ENCODE peak calls at places on chromosome 11, in nine cellular contexts. A, F, V, L, R, J, G, H and S are unnamed samples.

GRCh38 chr11:35180311-35181233 is 41.6 kb downstream of the CD44 start:
- DNase-seq in A (no peak), F (peak; percentile 55), V (no peak), L (no peak), R (peak; percentile 53), J (no peak), G (no peak), H (no peak), S (no peak)

GRCh38 chr11:65594991-65595920 is at the start of gene KCNK7:
- DNase-seq in A (no peak), F (no peak), V (peak; percentile 47), L (no peak), R (no peak), J (no peak), G (no peak), H (no peak), S (peak; percentile 51)

GRCh38 chr11:18010977-18011586 is 1.8 kb downstream of the SERGEF start:
- DNase-seq in A (peak; percentile 6), F (no peak), V (no peak), L (no peak), R (no peak), J (no peak), G (no peak), H (no peak), S (no peak)

GRCh38 chr11:29321293-29322132 is 695.3 kb downstream of the KCNA4 start:
- DNase-seq in A (no peak), F (peak; percentile 94), V (peak; percentile 36), L (peak; percentile 83), R (peak; percentile 58), J (peak; percentile 83), G (no peak), H (no peak), S (no peak)

GRCh38 chr11:2482745-2483144 is 37.9 kb downstream of the KCNQ1 start:
- DNase-seq in A (no peak), F (no peak), V (no peak), L (no peak), R (no peak), J (no peak), G (no peak), H (no peak), S (no peak)

GRCh38 chr11:118618991-118619375 is 11.6 kb downstream of the PHLDB1 start:
- DNase-seq in A (no peak), F (peak; percentile 78), V (peak; percentile 91), L (no peak), R (peak; percentile 87), J (peak; percentile 30), G (no peak), H (no peak), S (no peak)

GRCh38 chr11:31995525-31996123 is 95.2 kb upstream of the RCN1 start:
- DNase-seq in A (no peak), F (peak; percentile 19), V (peak; percentile 13), L (no peak), R (no peak), J (no peak), G (no peak), H (no peak), S (no peak)

GRCh38 chr11:26263769-26264168 is 68.2 kb upstream of the ANO3 start:
- DNase-seq in A (no peak), F (no peak), V (no peak), L (no peak), R (no peak), J (no peak), G (no peak), H (no peak), S (no peak)

GRCh38 chr11:60280412-60280811 is at the start of gene MS4A4A:
- DNase-seq in A (no peak), F (no peak), V (no peak), L (no peak), R (no peak), J (no peak), G (no peak), H (no peak), S (no peak)

GRCh38 chr11:125433454-125434121 is 62.5 kb downstream of the FEZ1 start:
- DNase-seq in A (peak; percentile 25), F (peak; percentile 66), V (peak; percentile 68), L (peak; percentile 36), R (peak; percentile 51), J (peak; percentile 74), G (peak; percentile 64), H (no peak), S (peak; percentile 84)

GRCh38 chr11:117620659-117621058 is 176.4 kb downstream of the DSCAML1 start:
- DNase-seq in A (no peak), F (no peak), V (no peak), L (no peak), R (no peak), J (no peak), G (no peak), H (no peak), S (no peak)

GRCh38 chr11:131668867-131669780 is 298.7 kb downstream of the NTM start:
- DNase-seq in A (peak; percentile 63), F (peak; percentile 16), V (peak; percentile 48), L (no peak), R (peak; percentile 48), J (peak; percentile 71), G (peak; percentile 77), H (no peak), S (peak; percentile 84)

GRCh38 chr11:72568861-72569260 is 105.4 kb downstream of the PDE2A start:
- DNase-seq in A (no peak), F (no peak), V (no peak), L (no peak), R (peak; percentile 68), J (peak; percentile 30), G (no peak), H (no peak), S (no peak)

GRCh38 chr11:69841859-69842698 is 22.9 kb upstream of the FGF3 start:
- DNase-seq in A (peak; percentile 28), F (peak; percentile 13), V (peak; percentile 14), L (no peak), R (peak; percentile 16), J (peak; percentile 22), G (no peak), H (no peak), S (peak; percentile 46)

GRCh38 chr11:1138053-1138452 is 19.7 kb upstream of the MUC5AC start:
- DNase-seq in A (no peak), F (peak; percentile 82), V (no peak), L (no peak), R (peak; percentile 61), J (peak; percentile 86), G (no peak), H (no peak), S (no peak)

GRCh38 chr11:131356201-131356600 is 14.2 kb upstream of the NTM start:
- DNase-seq in A (no peak), F (no peak), V (peak; percentile 47), L (peak; percentile 60), R (peak; percentile 67), J (peak; percentile 7), G (no peak), H (no peak), S (no peak)

GRCh38 chr11:10208045-10208674 is 85.9 kb downstream of the SBF2 start:
- DNase-seq in A (no peak), F (peak; percentile 64), V (peak; percentile 66), L (peak; percentile 8), R (peak; percentile 64), J (peak; percentile 60), G (no peak), H (no peak), S (peak; percentile 41)